ENCODE peak calls at places on chromosomes 4 and X, in five cellular contexts. Y is dorsolateral prefrontal cortex, Q is adrenal gland, G is lung, X is fibroblast of mammary gland. S is an unnamed sample.

GRCh38 chrX:111360839-111361238 is 51.2 kb downstream of the DCX start:
- DNase-seq in Y (no peak), Q (no peak), G (no peak), X (no peak), S (no peak)

GRCh38 chrX:136738049-136738729 is 42.5 kb downstream of the ARHGEF6 start:
- DNase-seq in Y (no peak), Q (no peak), G (no peak), X (no peak), S (no peak)

GRCh38 chrX:84187501-84188319 is at the start of gene RPS6KA6:
- DNase-seq in Y (peak), Q (peak), G (no peak), X (peak), S (peak)

GRCh38 chr4:132572210-132572609 is 576.9 kb upstream of the PCDH10 start:
- DNase-seq in Y (no peak), Q (no peak), G (no peak), X (no peak), S (peak)

GRCh38 chr4:183444149-183444952 is at the start of gene CDKN2AIP:
- DNase-seq in Y (peak), Q (peak), G (peak), X (peak), S (peak)

GRCh38 chrX:55489315-55490009 is at the start of gene USP51:
- DNase-seq in Y (peak), Q (peak), G (peak), X (peak), S (peak)

GRCh38 chrX:38627683-38628082 is 66.3 kb downstream of the TSPAN7 start:
- DNase-seq in Y (no peak), Q (no peak), G (no peak), X (peak), S (peak)

GRCh38 chr4:129140521-129140920 is 44.6 kb downstream of the C4orf33 start:
- DNase-seq in Y (no peak), Q (no peak), G (no peak), X (peak), S (no peak)

GRCh38 chr4:158811704-158812103 is 42.9 kb downstream of the FNIP2 start:
- DNase-seq in Y (no peak), Q (no peak), G (no peak), X (no peak), S (peak)

GRCh38 chr4:35228318-35228717 is 1016.0 kb downstream of the ARAP2 start:
- DNase-seq in Y (no peak), Q (no peak), G (no peak), X (no peak), S (no peak)

GRCh38 chr4:37188100-37188499 is 56.4 kb upstream of the NWD2 start:
- DNase-seq in Y (no peak), Q (no peak), G (no peak), X (no peak), S (no peak)

GRCh38 chr4:186104114-186104894 is at the start of gene FAM149A:
- DNase-seq in Y (no peak), Q (peak), G (peak), X (no peak), S (no peak)

GRCh38 chr4:139665690-139666529 is at the start of gene MGST2:
- DNase-seq in Y (peak), Q (peak), G (peak), X (peak), S (peak)

DNA sequence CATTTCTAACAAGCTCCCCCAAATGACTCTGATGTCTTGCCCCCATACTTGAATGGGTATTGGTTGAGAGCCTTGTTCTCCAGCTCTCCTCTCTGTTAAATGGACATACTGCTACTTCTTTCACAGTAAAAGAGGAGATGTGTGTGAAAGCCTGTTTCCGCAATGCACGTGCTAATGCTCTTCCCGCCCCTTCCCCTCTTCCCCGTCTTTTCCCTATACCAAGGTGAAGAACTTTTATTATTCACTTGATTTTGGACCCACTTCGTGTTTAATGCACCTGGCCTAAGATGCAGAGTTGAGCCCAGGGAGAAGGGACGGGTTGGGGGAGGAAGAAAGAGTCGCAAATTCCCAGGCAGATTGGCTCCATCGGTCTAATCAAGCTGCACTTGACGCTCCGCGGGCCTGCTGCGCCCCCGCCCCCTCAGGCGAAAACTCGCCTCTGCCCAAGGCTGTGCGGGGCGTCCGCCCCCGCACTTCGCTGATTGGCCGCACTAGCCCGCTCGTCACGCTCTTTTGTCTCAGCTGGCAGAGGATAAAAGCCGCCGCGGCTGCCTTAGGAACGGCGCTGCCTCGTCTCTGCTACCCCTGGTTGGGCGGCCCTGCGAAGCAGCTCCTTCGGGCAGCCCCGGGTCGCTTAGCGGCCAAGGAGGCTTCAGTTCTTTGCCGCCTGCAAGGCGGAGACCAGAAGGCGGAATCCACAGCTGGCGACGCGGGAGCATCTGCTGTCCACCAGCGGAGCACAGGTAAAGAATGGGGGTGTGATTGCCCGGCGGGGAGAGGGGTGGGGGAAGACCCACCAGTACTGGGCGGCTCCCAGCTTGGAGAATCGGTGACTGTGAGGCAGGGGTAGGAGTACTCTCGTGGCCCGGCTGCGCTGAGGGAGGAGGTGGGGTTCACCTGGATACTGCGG is at the start of gene ZCCHC12:
- DNase-seq in Y (peak), Q (peak), G (no peak), X (peak), S (peak)
- TF ChIP-seq CTCF in Y (no peak), Q (no peak), G (no peak), X (no peak), S (no peak)

GRCh38 chr4:78788005-78788889 is 12.1 kb downstream of the BMP2K start:
- DNase-seq in Y (no peak), Q (no peak), G (no peak), X (peak), S (no peak)

GRCh38 chr4:78781925-78782324 is 5.8 kb downstream of the BMP2K start:
- DNase-seq in Y (no peak), Q (no peak), G (no peak), X (no peak), S (no peak)

GRCh38 chr4:78784255-78784654 is 8.1 kb downstream of the BMP2K start:
- DNase-seq in Y (no peak), Q (no peak), G (no peak), X (peak), S (peak)

DNA sequence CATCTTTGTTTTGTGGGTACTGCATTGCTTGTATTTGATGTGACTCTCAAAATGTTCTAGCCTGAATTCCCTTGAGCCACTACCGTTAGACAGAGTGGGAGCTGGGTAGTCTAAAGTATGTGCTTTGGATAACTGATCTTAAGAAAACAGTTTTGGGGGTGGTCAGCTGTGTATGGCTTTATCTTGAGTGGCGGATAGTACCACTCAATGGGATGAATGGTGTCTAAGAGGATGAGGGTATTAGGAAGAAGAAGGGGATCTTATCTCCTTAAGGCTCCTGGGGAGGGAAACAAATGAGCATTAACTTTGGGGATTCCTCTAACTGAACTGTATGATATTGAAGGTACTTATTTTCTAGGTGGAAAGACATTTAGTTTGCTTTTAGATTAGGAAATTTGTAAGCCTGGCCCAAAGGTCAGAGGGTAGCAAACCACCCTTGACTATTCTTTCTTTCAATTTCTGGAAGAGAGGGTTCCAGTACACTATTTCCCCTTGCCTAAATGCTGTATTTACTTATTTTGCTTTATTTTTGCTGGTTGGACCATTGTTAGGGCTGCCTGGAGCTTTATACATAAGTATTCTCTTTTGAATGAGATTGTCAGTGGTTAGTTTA is 11.3 kb downstream of the BMP2K start:
- DNase-seq in Y (no peak), Q (no peak), G (no peak), X (no peak), S (no peak)
- H3K4me3 ChIP-seq in Y (no peak), Q (no peak), G (no peak), X (no peak), S (no peak)

GRCh38 chr4:176343286-176343685 is 23.5 kb downstream of the SPCS3 start:
- DNase-seq in Y (no peak), Q (no peak), G (no peak), X (no peak), S (no peak)

GRCh38 chr4:176340871-176341685 is 21.3 kb downstream of the SPCS3 start:
- DNase-seq in Y (no peak), Q (no peak), G (no peak), X (peak), S (peak)

GRCh38 chr4:176339936-176340761 is 20.4 kb downstream of the SPCS3 start:
- DNase-seq in Y (no peak), Q (no peak), G (no peak), X (peak), S (no peak)

GRCh38 chr4:176342384-176342783 is 22.6 kb downstream of the SPCS3 start:
- DNase-seq in Y (no peak), Q (no peak), G (no peak), X (no peak), S (no peak)
- TF ChIP-seq CTCF in Y (no peak), Q (no peak), G (no peak), X (no peak), S (no peak)

GRCh38 chrX:23334536-23334870 is at the start of gene PTCHD1:
- DNase-seq in Y (no peak), Q (no peak), G (no peak), X (no peak), S (no peak)
- H3K4me3 ChIP-seq in Y (peak), Q (peak), G (peak), X (no peak), S (no peak)

GRCh38 chrX:26851981-26852380 is 611.2 kb downstream of the PPP4R3C start:
- DNase-seq in Y (no peak), Q (no peak), G (no peak), X (peak), S (peak)
- TF ChIP-seq CTCF in Y (no peak), Q (no peak), G (no peak), X (no peak), S (peak)

GRCh38 chrX:154419688-154420401 is 8.5 kb downstream of the TAFAZZIN start:
- DNase-seq in Y (no peak), Q (peak), G (no peak), X (no peak), S (no peak)

GRCh38 chrX:154417157-154417556 is 5.8 kb downstream of the TAFAZZIN start:
- DNase-seq in Y (no peak), Q (no peak), G (no peak), X (no peak), S (no peak)

GRCh38 chrX:154419189-154419588 is 7.8 kb downstream of the TAFAZZIN start:
- DNase-seq in Y (no peak), Q (no peak), G (no peak), X (no peak), S (no peak)

DNA sequence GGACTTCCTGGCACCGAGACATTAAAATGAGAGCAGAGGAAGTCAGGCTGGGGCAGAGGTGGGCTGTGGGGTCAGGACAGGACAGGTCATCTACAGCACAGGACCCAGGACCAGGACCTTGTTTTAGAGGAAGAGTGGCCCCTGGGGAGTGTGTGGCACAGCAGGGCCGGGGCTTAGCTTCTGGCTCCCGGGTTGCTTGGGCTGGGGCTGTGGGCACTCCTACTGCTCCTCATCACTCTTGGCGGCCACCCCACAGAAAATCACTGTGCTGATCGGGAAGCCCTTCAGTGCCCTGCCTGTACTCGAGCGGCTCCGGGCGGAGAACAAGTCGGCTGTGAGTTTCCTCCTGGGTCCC is 8.1 kb upstream of the ATP6AP1 start:
- DNase-seq in Y (no peak), Q (no peak), G (no peak), X (no peak), S (no peak)
- H3K4me3 ChIP-seq in Y (no peak), Q (no peak), G (no peak), X (no peak), S (no peak)

GRCh38 chr4:13933163-13933562 is 305.6 kb upstream of the BOD1L1 start:
- DNase-seq in Y (no peak), Q (no peak), G (no peak), X (peak), S (peak)
- TF ChIP-seq CTCF in Y (no peak), Q (no peak), G (no peak), X (peak), S (peak)

S was measured in fibroblast of villous mesenchyme.